ENCODE peak calls at places on chromosomes 6 and 20, in five cellular contexts. L is fibroblast of lung, Q is GM23248, J is MM.1S, N is mesendoderm. X is an unnamed sample. For H3K79me2, the result is how much of the 10 kb centered on the place peaks cover.

GRCh38 chr6:118755941-118756646 is 104.7 kb upstream of the CEP85L start:
- DNase-seq in J (no peak), N (no peak), Q (no peak), L (no peak), X (no peak)

GRCh38 chr6:26375270-26375669 is 7.6 kb upstream of the BTN2A2 start:
- DNase-seq in J (no peak), L (no peak), N (peak), Q (no peak), X (no peak)

GRCh38 chr6:32662836-32663235 is 3.6 kb downstream of the HLA-DQB1 start:
- DNase-seq in N (no peak), L (no peak), Q (no peak), J (no peak), X (no peak)

GRCh38 chr6:32192608-32193039 is at the start of gene GPSM3:
- DNase-seq in J (peak), L (peak), Q (peak), N (peak), X (peak)

GRCh38 chr20:48189177-48189576 is 403.9 kb upstream of the SULF2 start:
- DNase-seq in Q (peak), N (peak), L (peak), J (peak), X (peak)

GRCh38 chr20:54680872-54681297 is 205.5 kb downstream of the DOK5 start:
- DNase-seq in N (peak), Q (peak), J (peak), L (peak), X (peak)

GRCh38 chr6:20605061-20605460 is 70.8 kb downstream of the CDKAL1 start:
- DNase-seq in N (peak), J (no peak), Q (no peak), L (no peak), X (no peak)

GRCh38 chr6:30683137-30683979 is 3.1 kb downstream of the PPP1R18 start:
- DNase-seq in Q (no peak), J (no peak), L (no peak), N (no peak), X (peak)

GRCh38 chr6:20572940-20573339 is 38.7 kb downstream of the CDKAL1 start:
- DNase-seq in Q (peak), N (peak), J (no peak), L (peak), X (no peak)

GRCh38 chr6:152635949-152636674 is 1.1 kb downstream of the SYNE1 start:
- DNase-seq in N (peak), Q (peak), J (no peak), L (peak), X (peak)

GRCh38 chr20:21360686-21361085 is 36.6 kb downstream of the NKX2-4 start:
- DNase-seq in L (peak), J (no peak), N (no peak), Q (peak), X (no peak)

GRCh38 chr20:38186788-38187221 is 21.7 kb upstream of the TGM2 start:
- DNase-seq in Q (peak), L (no peak), N (no peak), J (no peak), X (no peak)

GRCh38 chr6:127520061-127520460 is 926 bp upstream of the MTCL3 start:
- DNase-seq in J (peak), Q (peak), N (peak), L (peak), X (peak)

GRCh38 chr20:25547063-25547462 is 38.3 kb downstream of the NINL start:
- DNase-seq in L (no peak), N (no peak), J (no peak), Q (no peak), X (no peak)

DNA sequence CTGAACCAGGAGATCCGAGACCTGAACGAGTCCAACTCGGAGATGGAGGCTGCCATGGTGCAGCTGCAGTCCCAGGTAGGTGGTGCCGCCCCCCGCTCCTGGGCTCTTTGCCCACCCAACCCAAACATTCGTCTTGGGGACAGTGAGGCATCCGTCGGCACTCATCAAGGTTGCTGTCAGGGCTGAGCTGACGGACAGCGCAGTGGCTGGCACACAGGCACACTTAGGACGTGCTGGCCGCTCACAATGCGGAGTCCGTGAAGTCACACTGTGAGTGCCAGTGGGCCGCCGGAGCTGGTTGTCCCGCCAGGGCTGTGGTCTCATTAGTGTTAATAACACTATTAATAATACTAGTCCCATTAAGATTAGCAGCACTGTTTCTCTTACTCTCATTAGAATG is 18.2 kb upstream of the PCMTD2 start:
- DNase-seq in J (no peak), L (no peak), N (no peak), Q (no peak), X (no peak)
- H3K9ac ChIP-seq in J (no peak), L (no peak), N (no peak), Q (no peak), X (no peak)

DNA sequence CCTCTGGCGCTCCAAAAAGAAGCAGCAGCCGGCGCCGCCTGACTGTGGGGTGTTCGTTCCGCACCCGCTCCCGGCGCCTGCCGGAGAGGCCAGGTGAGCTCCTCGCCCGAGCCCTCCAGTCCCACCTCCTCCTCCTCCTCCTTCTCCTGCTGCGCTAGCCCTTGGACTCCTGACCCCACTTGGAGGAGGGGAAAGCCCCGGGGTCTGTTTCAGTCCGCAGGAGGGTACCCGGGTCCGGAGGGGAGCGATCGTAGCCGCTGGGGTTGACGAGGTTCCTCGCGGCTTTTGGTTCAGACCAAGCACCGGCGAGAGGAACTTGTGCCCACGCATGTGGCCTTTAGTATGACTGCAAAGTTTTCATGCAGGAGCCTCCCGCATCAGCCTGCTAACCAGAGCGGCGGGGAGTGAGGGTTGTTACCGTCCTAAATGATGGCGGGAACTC is 493 bp downstream of the CRYBG1 start:
- DNase-seq in Q (peak), N (peak), L (no peak), J (no peak), X (no peak)
- H3K79me2 ChIP-seq in Q (under half), N (under half), L (under half), J (under half), X (under half)

DNA sequence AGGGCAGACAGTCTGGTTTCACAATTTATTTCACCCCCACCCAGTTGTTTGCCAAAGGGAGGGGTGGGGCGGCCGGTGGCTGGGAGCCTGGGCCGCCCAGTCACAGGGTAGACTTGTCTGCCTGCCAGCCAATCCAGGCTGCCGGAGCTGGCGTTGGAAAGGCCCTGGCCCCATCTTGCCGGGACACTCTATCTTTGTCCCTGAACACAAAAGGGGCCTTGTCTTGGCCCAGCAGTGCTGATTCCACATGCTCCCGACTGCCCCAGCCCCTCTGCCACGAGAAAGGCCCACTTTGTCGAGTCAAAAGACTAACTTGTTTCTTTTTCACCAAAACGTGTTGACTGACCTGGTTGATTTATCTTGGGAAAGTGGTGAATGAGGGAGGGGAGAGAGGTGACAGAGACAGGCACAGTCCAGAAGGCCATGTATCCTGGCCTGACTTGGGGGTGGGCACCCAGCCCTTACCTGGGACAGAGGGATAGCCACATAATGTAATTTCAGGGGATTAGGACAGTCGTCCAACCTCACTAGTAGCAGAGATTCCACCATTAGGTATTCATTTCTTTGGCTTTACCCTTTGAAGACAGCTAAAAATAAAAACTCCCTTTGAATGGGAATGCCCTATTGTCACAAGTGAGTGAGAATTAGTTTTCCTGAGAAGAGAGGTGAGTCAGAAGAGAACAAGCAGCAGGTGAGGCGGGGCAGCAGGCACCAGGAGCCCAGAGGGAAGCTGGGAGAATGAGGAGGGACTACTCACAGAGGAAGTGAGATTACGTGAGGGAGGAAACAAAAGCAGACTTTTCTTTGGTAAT is 67.0 kb upstream of the SIRPA start:
- DNase-seq in L (no peak), N (peak), Q (peak), J (no peak), X (no peak)
- H3K9ac ChIP-seq in L (no peak), N (no peak), Q (peak), J (no peak), X (no peak)

GRCh38 chr6:22966711-22967110 is 397.3 kb downstream of the HDGFL1 start:
- DNase-seq in J (no peak), L (no peak), N (no peak), Q (no peak), X (no peak)
- H3K79me2 ChIP-seq in J (under half), L (under half), N (under half), Q (under half), X (under half)